ENCODE peak calls at places on chromosomes 7 and 10, in nine cellular contexts. One of them, this sample, is unnamed.
A peak's percentile ranks its signal among the peaks of the same experiment; 100 is the strongest.

GRCh38 chr7:28774529-28775057 is 183.5 kb downstream of the TRIL start:
- DNase-seq in endothelial cell: no peak
- DNase-seq in HCT116: no peak
- DNase-seq in GM13976: no peak
- DNase-seq in stimulated activated naive B cell treated with anti-CD40 and anti-IgM and Interleukin-4, amounts not matched to agents 10 μg/mL and 1 μg/mL and 100 μg/mL, for 72 hours: no peak
- DNase-seq in iris pigment epithelial cell: no peak
- DNase-seq in A549: no peak
- DNase-seq in OCI-M1: no peak
- DNase-seq in astrocyte of the spinal cord: no peak
- DNase-seq in this sample: no peak

GRCh38 chr7:140674356-140674800 is 1.6 kb downstream of the ADCK2 start:
- DNase-seq in endothelial cell: no peak
- DNase-seq in HCT116: no peak
- DNase-seq in GM13976: peak; percentile 49
- DNase-seq in stimulated activated naive B cell treated with anti-CD40 and anti-IgM and Interleukin-4, amounts not matched to agents 10 μg/mL and 1 μg/mL and 100 μg/mL, for 72 hours: no peak
- DNase-seq in iris pigment epithelial cell: no peak
- DNase-seq in A549: no peak
- DNase-seq in OCI-M1: no peak
- DNase-seq in astrocyte of the spinal cord: no peak
- DNase-seq in this sample: peak; percentile 37

GRCh38 chr7:98378210-98378819 is 22.6 kb downstream of the BAIAP2L1 start:
- DNase-seq in endothelial cell: no peak
- DNase-seq in HCT116: no peak
- DNase-seq in GM13976: no peak
- DNase-seq in stimulated activated naive B cell treated with anti-CD40 and anti-IgM and Interleukin-4, amounts not matched to agents 10 μg/mL and 1 μg/mL and 100 μg/mL, for 72 hours: no peak
- DNase-seq in iris pigment epithelial cell: no peak
- DNase-seq in A549: no peak
- DNase-seq in OCI-M1: no peak
- DNase-seq in astrocyte of the spinal cord: no peak
- DNase-seq in this sample: no peak

GRCh38 chr10:89966211-89966610 is 264.8 kb downstream of the KIF20B start:
- DNase-seq in endothelial cell: no peak
- DNase-seq in HCT116: no peak
- DNase-seq in GM13976: no peak
- DNase-seq in stimulated activated naive B cell treated with anti-CD40 and anti-IgM and Interleukin-4, amounts not matched to agents 10 μg/mL and 1 μg/mL and 100 μg/mL, for 72 hours: no peak
- DNase-seq in iris pigment epithelial cell: no peak
- DNase-seq in A549: no peak
- DNase-seq in OCI-M1: no peak
- DNase-seq in astrocyte of the spinal cord: no peak
- DNase-seq in this sample: no peak

GRCh38 chr10:117442521-117442920 is 67.3 kb upstream of the PDZD8 start:
- DNase-seq in endothelial cell: no peak
- DNase-seq in HCT116: no peak
- DNase-seq in GM13976: no peak
- DNase-seq in stimulated activated naive B cell treated with anti-CD40 and anti-IgM and Interleukin-4, amounts not matched to agents 10 μg/mL and 1 μg/mL and 100 μg/mL, for 72 hours: no peak
- DNase-seq in iris pigment epithelial cell: no peak
- DNase-seq in A549: no peak
- DNase-seq in OCI-M1: no peak
- DNase-seq in astrocyte of the spinal cord: no peak
- DNase-seq in this sample: no peak

GRCh38 chr7:117091721-117092120 is 138.4 kb downstream of the ST7 start:
- DNase-seq in endothelial cell: no peak
- DNase-seq in HCT116: no peak
- DNase-seq in GM13976: no peak
- DNase-seq in stimulated activated naive B cell treated with anti-CD40 and anti-IgM and Interleukin-4, amounts not matched to agents 10 μg/mL and 1 μg/mL and 100 μg/mL, for 72 hours: no peak
- DNase-seq in iris pigment epithelial cell: no peak
- DNase-seq in A549: no peak
- DNase-seq in OCI-M1: no peak
- DNase-seq in astrocyte of the spinal cord: no peak
- DNase-seq in this sample: no peak

GRCh38 chr7:143308632-143309031 is 7.3 kb upstream of the CLCN1 start:
- DNase-seq in endothelial cell: no peak
- DNase-seq in HCT116: no peak
- DNase-seq in GM13976: no peak
- DNase-seq in stimulated activated naive B cell treated with anti-CD40 and anti-IgM and Interleukin-4, amounts not matched to agents 10 μg/mL and 1 μg/mL and 100 μg/mL, for 72 hours: no peak
- DNase-seq in iris pigment epithelial cell: no peak
- DNase-seq in A549: no peak
- DNase-seq in OCI-M1: no peak
- DNase-seq in astrocyte of the spinal cord: no peak
- DNase-seq in this sample: no peak

GRCh38 chr10:101297901-101298451 is 56.0 kb upstream of the BTRC start:
- DNase-seq in endothelial cell: peak; percentile 86
- DNase-seq in HCT116: peak; percentile 64
- DNase-seq in GM13976: peak; percentile 76
- DNase-seq in stimulated activated naive B cell treated with anti-CD40 and anti-IgM and Interleukin-4, amounts not matched to agents 10 μg/mL and 1 μg/mL and 100 μg/mL, for 72 hours: peak; percentile 29
- DNase-seq in iris pigment epithelial cell: peak; percentile 56
- DNase-seq in A549: peak; percentile 74
- DNase-seq in OCI-M1: peak; percentile 76
- DNase-seq in astrocyte of the spinal cord: peak; percentile 42
- DNase-seq in this sample: peak; percentile 67

GRCh38 chr10:68111580-68111979 is 2.3 kb downstream of the MYPN start:
- DNase-seq in endothelial cell: no peak
- DNase-seq in HCT116: no peak
- DNase-seq in GM13976: no peak
- DNase-seq in stimulated activated naive B cell treated with anti-CD40 and anti-IgM and Interleukin-4, amounts not matched to agents 10 μg/mL and 1 μg/mL and 100 μg/mL, for 72 hours: no peak
- DNase-seq in iris pigment epithelial cell: no peak
- DNase-seq in A549: no peak
- DNase-seq in OCI-M1: no peak
- DNase-seq in astrocyte of the spinal cord: no peak
- DNase-seq in this sample: no peak

GRCh38 chr7:106425017-106425719 is 140.4 kb upstream of the NAMPT start:
- DNase-seq in endothelial cell: no peak
- DNase-seq in HCT116: no peak
- DNase-seq in GM13976: peak; percentile 81
- DNase-seq in stimulated activated naive B cell treated with anti-CD40 and anti-IgM and Interleukin-4, amounts not matched to agents 10 μg/mL and 1 μg/mL and 100 μg/mL, for 72 hours: peak; percentile 87
- DNase-seq in iris pigment epithelial cell: peak; percentile 100
- DNase-seq in A549: peak; percentile 91
- DNase-seq in OCI-M1: peak; percentile 75
- DNase-seq in astrocyte of the spinal cord: peak; percentile 98
- DNase-seq in this sample: peak; percentile 94

GRCh38 chr10:88733215-88733614 is 26.6 kb upstream of the LIPN start:
- DNase-seq in endothelial cell: no peak
- DNase-seq in HCT116: no peak
- DNase-seq in GM13976: peak; percentile 40
- DNase-seq in stimulated activated naive B cell treated with anti-CD40 and anti-IgM and Interleukin-4, amounts not matched to agents 10 μg/mL and 1 μg/mL and 100 μg/mL, for 72 hours: no peak
- DNase-seq in iris pigment epithelial cell: no peak
- DNase-seq in A549: no peak
- DNase-seq in OCI-M1: no peak
- DNase-seq in astrocyte of the spinal cord: no peak
- DNase-seq in this sample: no peak

GRCh38 chr7:37211097-37211496 is 237.6 kb downstream of the ELMO1 start:
- DNase-seq in endothelial cell: no peak
- DNase-seq in HCT116: no peak
- DNase-seq in GM13976: no peak
- DNase-seq in stimulated activated naive B cell treated with anti-CD40 and anti-IgM and Interleukin-4, amounts not matched to agents 10 μg/mL and 1 μg/mL and 100 μg/mL, for 72 hours: no peak
- DNase-seq in iris pigment epithelial cell: peak; percentile 78
- DNase-seq in A549: no peak
- DNase-seq in OCI-M1: no peak
- DNase-seq in astrocyte of the spinal cord: peak; percentile 16
- DNase-seq in this sample: no peak

GRCh38 chr10:6928531-6929080 is 348.5 kb upstream of the PRKCQ start:
- DNase-seq in endothelial cell: no peak
- DNase-seq in HCT116: no peak
- DNase-seq in GM13976: no peak
- DNase-seq in stimulated activated naive B cell treated with anti-CD40 and anti-IgM and Interleukin-4, amounts not matched to agents 10 μg/mL and 1 μg/mL and 100 μg/mL, for 72 hours: no peak
- DNase-seq in iris pigment epithelial cell: no peak
- DNase-seq in A549: no peak
- DNase-seq in OCI-M1: no peak
- DNase-seq in astrocyte of the spinal cord: no peak
- DNase-seq in this sample: no peak

GRCh38 chr10:15725603-15726002 is 5.9 kb upstream of the ITGA8 start:
- DNase-seq in endothelial cell: peak; percentile 22
- DNase-seq in HCT116: peak; percentile 27
- DNase-seq in GM13976: peak; percentile 49
- DNase-seq in stimulated activated naive B cell treated with anti-CD40 and anti-IgM and Interleukin-4, amounts not matched to agents 10 μg/mL and 1 μg/mL and 100 μg/mL, for 72 hours: no peak
- DNase-seq in iris pigment epithelial cell: peak; percentile 67
- DNase-seq in A549: peak; percentile 53
- DNase-seq in OCI-M1: peak; percentile 96
- DNase-seq in astrocyte of the spinal cord: peak; percentile 74
- DNase-seq in this sample: peak; percentile 41

GRCh38 chr10:11610855-11611247 is 599 bp downstream of the USP6NL start:
- DNase-seq in endothelial cell: peak; percentile 44
- DNase-seq in HCT116: no peak
- DNase-seq in GM13976: peak; percentile 35
- DNase-seq in stimulated activated naive B cell treated with anti-CD40 and anti-IgM and Interleukin-4, amounts not matched to agents 10 μg/mL and 1 μg/mL and 100 μg/mL, for 72 hours: peak; percentile 43
- DNase-seq in iris pigment epithelial cell: peak; percentile 59
- DNase-seq in A549: peak; percentile 40
- DNase-seq in OCI-M1: peak; percentile 62
- DNase-seq in astrocyte of the spinal cord: peak; percentile 48
- DNase-seq in this sample: peak; percentile 52

This sample was measured in NB4.